ENCODE peak calls at places on chromosomes 12 and 14, in seven cellular contexts. X, C, V, Y, D, I and B are unnamed samples.

GRCh38 chr14:105145381-105146180 is 23.0 kb downstream of the JAG2 start:
- DNase-seq in Y (no peak), V (no peak), X (no peak), C (no peak), D (no peak), I (peak; percentile 58), B (no peak)

GRCh38 chr14:60509438-60510253 is 700 bp downstream of the SIX6 start:
- DNase-seq in X (no peak), C (no peak), D (no peak), Y (peak; percentile 68), I (no peak), V (no peak), B (no peak)

GRCh38 chr12:116734156-116734768 is 3.6 kb downstream of the SPRING1 start:
- DNase-seq in Y (no peak), C (peak; percentile 18), V (no peak), I (no peak), X (no peak), D (no peak), B (no peak)

GRCh38 chr12:4024701-4025419 is 151.7 kb upstream of the PARP11 start:
- DNase-seq in X (no peak), C (no peak), I (no peak), D (no peak), Y (peak; percentile 42), V (peak; percentile 88), B (no peak)

GRCh38 chr14:93962701-93963601 is 13.4 kb downstream of the ASB2 start:
- DNase-seq in X (no peak), C (no peak), V (peak; percentile 40), I (no peak), D (no peak), Y (no peak), B (no peak)

GRCh38 chr14:73143003-73143402 is 6.7 kb downstream of the PSEN1 start:
- DNase-seq in D (no peak), V (no peak), I (no peak), Y (peak; percentile 62), X (no peak), C (no peak), B (no peak)

GRCh38 chr14:80988192-80988591 is 32.8 kb downstream of the TSHR start:
- DNase-seq in C (no peak), Y (no peak), V (no peak), X (no peak), D (no peak), I (no peak), B (no peak)

GRCh38 chr12:132429932-132430643 is 59.9 kb upstream of the FBRSL1 start:
- DNase-seq in C (peak; percentile 67), I (no peak), D (peak; percentile 41), Y (peak; percentile 86), X (no peak), V (peak; percentile 82), B (no peak)

GRCh38 chr12:128810182-128811127 is 13.3 kb downstream of the SLC15A4 start:
- DNase-seq in I (peak; percentile 78), C (no peak), X (peak; percentile 71), V (peak; percentile 33), Y (peak; percentile 48), D (no peak), B (no peak)

GRCh38 chr14:96663491-96664067 is 133.6 kb upstream of the VRK1 start:
- DNase-seq in D (no peak), X (no peak), I (no peak), C (no peak), V (no peak), Y (no peak), B (no peak)

GRCh38 chr14:96380735-96381134 is 11.2 kb upstream of the AK7 start:
- DNase-seq in C (no peak), D (no peak), I (no peak), V (no peak), X (no peak), Y (no peak), B (no peak)

GRCh38 chr14:53890611-53891091 is 66.0 kb downstream of the BMP4 start:
- DNase-seq in X (no peak), Y (peak; percentile 49), V (no peak), D (no peak), I (no peak), C (no peak), B (no peak)

GRCh38 chr14:64767215-64767964 is 63.2 kb downstream of the PLEKHG3 start:
- DNase-seq in Y (no peak), V (no peak), I (peak; percentile 65), D (no peak), C (no peak), X (no peak), B (no peak)

GRCh38 chr14:64768401-64769095 is 64.3 kb downstream of the PLEKHG3 start:
- DNase-seq in I (peak; percentile 54), C (no peak), V (no peak), D (no peak), Y (peak; percentile 20), X (no peak), B (no peak)

GRCh38 chr14:64764641-64765520 is 60.7 kb downstream of the PLEKHG3 start:
- DNase-seq in X (peak; percentile 69), C (peak; percentile 92), I (peak; percentile 85), Y (peak; percentile 88), V (peak; percentile 79), D (peak; percentile 44), B (peak; percentile 63)

GRCh38 chr14:64765740-64766302 is 61.6 kb downstream of the PLEKHG3 start:
- DNase-seq in I (no peak), V (no peak), X (no peak), C (no peak), D (no peak), Y (no peak), B (no peak)

GRCh38 chr14:64766430-64767151 is 62.4 kb downstream of the PLEKHG3 start:
- DNase-seq in C (peak; percentile 76), D (no peak), Y (peak; percentile 59), V (no peak), X (no peak), I (peak; percentile 63), B (no peak)
- TF ChIP-seq CTCF in C (peak; percentile 25), D (peak; percentile 10), Y (peak; percentile 30), V (no peak), X (no peak), I (no peak), B (no peak)

DNA sequence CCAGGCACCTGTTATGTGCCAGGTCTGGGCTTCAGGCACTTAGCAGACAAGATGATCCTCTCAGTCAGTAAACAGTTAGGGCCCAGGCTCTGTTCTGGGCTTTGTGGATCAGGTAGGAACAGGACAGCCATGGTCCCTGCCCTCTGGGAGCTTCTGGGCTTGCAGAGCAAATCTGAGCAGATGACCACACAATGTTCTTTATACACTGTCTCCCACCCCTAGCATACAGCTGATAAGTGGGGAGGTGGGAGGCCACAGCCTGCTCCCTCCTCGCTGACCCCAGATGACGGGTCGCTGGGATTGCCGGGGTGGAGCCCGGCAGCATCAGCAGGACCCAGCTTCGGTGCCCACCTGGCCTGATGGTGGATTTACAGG is 53.1 kb upstream of the RIN3 start:
- DNase-seq in I (peak; percentile 35), D (no peak), C (no peak), V (no peak), Y (no peak), X (no peak), B (no peak)
- H3K27ac ChIP-seq in I (no peak overlapping the region), D (no peak overlapping the region), C (no peak overlapping the region), V (peak overlapping the region; percentile 31), Y (no peak overlapping the region), X (peak overlapping the region; percentile 92), B (peak overlapping the region; percentile 80)

GRCh38 chr12:49893753-49894752 is 9.6 kb downstream of the FAIM2 start:
- DNase-seq in D (peak; percentile 7), C (peak; percentile 86), I (peak; percentile 26), Y (no peak), X (no peak), V (peak; percentile 56), B (no peak)

GRCh38 chr12:49897276-49897675 is 6.4 kb downstream of the FAIM2 start:
- DNase-seq in Y (no peak), V (no peak), I (peak; percentile 33), X (no peak), C (no peak), D (no peak), B (no peak)

GRCh38 chr12:49892732-49893317 is 10.9 kb downstream of the FAIM2 start:
- DNase-seq in V (no peak), C (no peak), I (peak; percentile 26), Y (no peak), X (no peak), D (no peak), B (no peak)

GRCh38 chr12:49894754-49895153 is 8.9 kb downstream of the FAIM2 start:
- DNase-seq in X (no peak), Y (no peak), I (peak; percentile 22), V (no peak), D (no peak), C (no peak), B (no peak)

DNA sequence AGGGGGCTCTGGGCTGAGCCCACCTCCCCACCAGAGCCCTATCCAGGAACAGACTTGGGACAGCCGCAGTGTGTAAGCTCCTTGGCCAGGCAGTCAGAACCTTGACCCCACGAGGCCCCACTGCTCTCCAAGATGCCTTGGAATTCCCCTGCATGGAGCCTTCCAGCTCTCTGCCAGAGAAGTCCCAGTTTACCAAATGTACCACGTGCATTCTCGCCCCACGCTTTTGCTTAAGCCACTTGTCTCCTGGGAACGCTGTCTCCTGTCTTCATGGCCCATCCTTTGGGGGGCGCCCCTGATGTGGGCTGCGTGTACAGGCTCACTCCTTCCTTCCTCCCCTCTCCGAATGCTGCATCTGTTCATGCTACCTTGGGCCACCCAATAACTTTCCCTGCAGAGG is 7.9 kb downstream of the FAIM2 start:
- DNase-seq in D (no peak), V (no peak), Y (no peak), C (no peak), X (no peak), I (peak; percentile 34), B (no peak)
- H3K4me3 ChIP-seq in D (no peak overlapping the region), V (no peak overlapping the region), Y (no peak overlapping the region), C (no peak overlapping the region), X (no peak overlapping the region), I (no peak overlapping the region), B (no peak overlapping the region)

GRCh38 chr12:2462087-2462486 is 332.7 kb upstream of the FKBP4 start:
- DNase-seq in D (no peak), V (no peak), Y (no peak), I (no peak), X (no peak), C (no peak), B (no peak)

GRCh38 chr12:2465681-2466080 is 329.1 kb upstream of the FKBP4 start:
- DNase-seq in C (no peak), X (no peak), I (no peak), Y (no peak), D (no peak), V (no peak), B (no peak)

GRCh38 chr12:2461645-2462044 is 333.1 kb upstream of the FKBP4 start:
- DNase-seq in I (peak; percentile 40), X (no peak), V (no peak), D (no peak), C (no peak), Y (no peak), B (no peak)

DNA sequence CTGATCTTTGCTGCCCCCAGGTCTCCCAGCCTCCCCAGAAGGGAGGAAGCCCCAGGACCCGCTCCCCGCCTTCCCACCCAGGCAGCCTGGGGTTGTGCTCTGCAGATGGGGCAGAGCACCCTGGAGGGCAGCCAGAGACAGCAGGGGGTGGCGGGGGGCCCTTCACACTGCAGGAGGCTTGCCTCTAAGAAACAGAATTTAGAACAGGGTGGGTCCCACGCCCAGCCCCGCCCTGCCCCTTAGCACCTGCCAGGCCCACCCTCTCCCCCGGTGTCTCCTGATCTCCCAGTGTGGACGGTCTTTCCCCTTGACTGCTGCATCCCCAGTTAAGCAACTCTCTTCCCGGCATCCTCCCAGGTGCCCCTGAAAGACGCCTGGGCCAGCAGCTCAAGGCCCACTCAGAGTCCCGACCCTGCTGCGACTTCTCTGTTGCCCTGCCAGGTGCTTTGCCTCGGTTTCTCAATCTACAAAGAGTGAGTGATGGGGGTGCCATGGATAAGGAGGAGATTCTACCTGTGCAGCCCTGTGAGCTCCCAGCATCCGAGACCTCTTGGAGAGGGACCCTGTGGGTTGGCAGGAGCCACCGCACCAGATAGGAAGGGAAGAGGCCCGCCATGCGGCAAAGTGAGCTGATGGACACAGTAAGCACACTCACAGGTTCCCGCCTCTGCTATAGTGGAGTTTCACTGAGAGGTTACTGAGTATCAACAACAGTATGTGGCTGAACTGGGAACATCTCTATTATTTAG is 327.1 kb upstream of the FKBP4 start:
- DNase-seq in X (no peak), C (no peak), D (no peak), Y (no peak), I (no peak), V (no peak), B (no peak)
- TF ChIP-seq CTCF in X (no peak), C (no peak), D (no peak), Y (no peak), I (no peak), V (no peak), B (no peak)